ENCODE peak calls at places on chromosomes 16 and 17, in ten cellular contexts. X, F, K, G, Q, P, N, M, I and R are unnamed samples.

GRCh38 chr16:64910351-64910750 is 211.5 kb downstream of the CDH11 start:
- DNase-seq in K (no peak), M (no peak), G (no peak), P (peak; percentile 30), X (no peak), N (no peak), Q (no peak), I (no peak), F (peak; percentile 96), R (no peak)

GRCh38 chr17:45228985-45229517 is 7.4 kb downstream of the FMNL1 start:
- DNase-seq in N (peak; percentile 87), G (peak; percentile 87), X (peak; percentile 85), M (peak; percentile 99), K (no peak), P (peak; percentile 75), Q (peak; percentile 97), I (peak; percentile 80), F (peak; percentile 96), R (peak; percentile 97)

GRCh38 chr17:4199818-4200402 is 56.9 kb downstream of the CYB5D2 start:
- DNase-seq in G (no peak), F (peak; percentile 42), K (no peak), I (no peak), N (no peak), Q (no peak), X (no peak), P (peak; percentile 42), M (peak; percentile 81), R (peak; percentile 39)

GRCh38 chr16:14215941-14216340 is 144.8 kb downstream of the MRTFB start:
- DNase-seq in Q (no peak), P (peak; percentile 83), G (no peak), F (no peak), N (no peak), X (no peak), I (no peak), M (no peak), K (no peak), R (no peak)

GRCh38 chr16:75460441-75460840 is 4.0 kb downstream of the TMEM170A start:
- DNase-seq in K (no peak), P (no peak), F (no peak), Q (peak; percentile 40), I (no peak), G (no peak), N (no peak), X (no peak), M (no peak), R (no peak)

GRCh38 chr16:87790278-87791023 is 24.7 kb upstream of the KLHDC4 start:
- DNase-seq in N (peak; percentile 45), X (no peak), Q (no peak), F (peak; percentile 33), P (peak; percentile 77), G (no peak), I (no peak), K (no peak), M (peak; percentile 83), R (no peak)

GRCh38 chr16:14056970-14057369 is 14.1 kb upstream of the MRTFB start:
- DNase-seq in N (no peak), X (no peak), I (no peak), P (peak; percentile 11), M (no peak), G (no peak), Q (no peak), K (no peak), F (no peak), R (no peak)

GRCh38 chr16:79347176-79347715 is 253.3 kb downstream of the MAF start:
- DNase-seq in F (no peak), K (no peak), N (no peak), M (no peak), P (no peak), G (no peak), Q (no peak), I (no peak), X (no peak), R (no peak)

GRCh38 chr16:84825896-84826557 is 6.2 kb downstream of the CRISPLD2 start:
- DNase-seq in K (no peak), G (no peak), I (no peak), Q (no peak), N (no peak), P (no peak), X (no peak), F (peak; percentile 75), M (no peak), R (no peak)

GRCh38 chr16:10519929-10520868 is 60.2 kb downstream of the EMP2 start:
- DNase-seq in K (peak; percentile 56), F (no peak), P (no peak), N (peak; percentile 28), Q (no peak), I (no peak), M (peak; percentile 27), G (no peak), X (no peak), R (no peak)

GRCh38 chr16:72878301-72879269 is 169.3 kb downstream of the ZFHX3 start:
- DNase-seq in K (no peak), M (no peak), X (no peak), P (peak; percentile 88), Q (no peak), G (no peak), I (no peak), F (peak; percentile 75), N (no peak), R (no peak)

GRCh38 chr17:36739208-36739607 is 137.8 kb downstream of the MRM1 start:
- DNase-seq in F (no peak), N (no peak), K (no peak), M (no peak), I (no peak), G (no peak), X (no peak), Q (peak; percentile 19), P (no peak), R (no peak)

DNA sequence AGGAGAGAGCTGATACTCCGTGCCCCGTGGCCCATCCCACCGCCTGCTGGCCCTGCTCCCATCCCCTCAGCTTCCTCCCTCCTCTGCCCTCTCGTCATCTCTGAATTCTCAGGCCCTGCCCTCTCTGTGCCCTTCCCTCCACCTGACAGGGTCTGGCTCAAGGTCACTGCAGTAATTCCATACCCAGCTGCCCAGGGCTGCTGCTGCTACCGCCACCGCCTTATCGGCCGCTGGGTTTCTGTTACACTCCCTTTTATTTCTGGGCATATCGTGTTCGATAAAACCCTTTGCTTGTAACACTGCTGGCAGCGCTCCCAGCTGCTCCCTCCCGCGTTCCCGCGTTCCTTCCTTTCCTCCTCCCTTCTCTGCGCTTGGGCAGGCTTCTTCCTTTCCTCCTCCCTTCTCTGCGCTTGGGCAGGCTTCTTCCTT is 1.2 kb downstream of the EPN3 start:
- DNase-seq in F (peak; percentile 33), P (peak; percentile 91), M (no peak), K (no peak), N (no peak), Q (no peak), I (no peak), G (peak; percentile 42), X (peak; percentile 60), R (no peak)
- TF ChIP-seq POLR2A in F (no peak), P (no peak), M (no peak), K (no peak), N (no peak), Q (no peak), I (no peak), G (no peak), X (no peak), R (no peak)

DNA sequence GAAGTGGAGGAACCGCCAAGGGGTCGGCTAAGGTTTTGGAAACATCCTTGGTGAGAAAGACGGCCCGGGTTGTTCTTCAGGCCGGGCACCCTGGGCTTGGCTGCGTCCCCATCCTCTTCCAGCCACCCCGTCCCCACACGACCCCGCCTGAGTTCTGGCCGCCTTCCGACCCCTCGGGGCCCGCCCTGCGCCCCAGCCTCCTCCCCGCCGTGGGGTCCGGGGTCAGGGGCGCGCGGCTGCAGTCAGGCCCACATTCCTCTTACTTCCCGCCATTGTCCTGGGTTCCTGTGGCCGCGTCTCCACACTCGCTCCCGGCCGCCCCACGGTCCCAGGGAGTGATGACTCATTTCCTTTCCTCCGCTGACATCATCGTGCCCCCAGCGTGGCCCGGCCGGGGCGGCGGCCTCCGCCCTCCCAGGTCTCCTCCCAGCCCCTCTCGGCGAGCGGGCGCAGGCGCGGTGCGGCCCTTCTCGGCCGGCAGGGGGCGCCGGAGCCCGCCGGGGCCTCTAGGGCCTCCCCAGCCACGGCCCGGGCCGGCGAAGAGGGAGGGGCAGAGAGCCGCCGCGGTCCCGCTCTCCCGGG is 59.6 kb downstream of the WSB1 start:
- DNase-seq in F (peak; percentile 92), G (peak; percentile 94), Q (peak; percentile 97), K (peak; percentile 89), P (peak; percentile 94), X (peak; percentile 81), M (peak; percentile 97), I (peak; percentile 97), N (peak; percentile 85), R (peak; percentile 97)
- TF ChIP-seq POLR2A in F (peak; percentile 79), G (peak; percentile 74), Q (no peak), K (peak; percentile 80), P (peak; percentile 86), X (peak; percentile 90), M (peak; percentile 81), I (peak; percentile 46), N (peak; percentile 49), R (peak; percentile 79)

GRCh38 chr17:77491921-77492445 is 351.2 kb downstream of the SEC14L1 start:
- DNase-seq in I (peak; percentile 59), G (peak; percentile 12), M (no peak), Q (peak; percentile 84), X (no peak), K (no peak), P (peak; percentile 0), F (no peak), N (no peak), R (no peak)
- TF ChIP-seq POLR2A in I (no peak), G (no peak), M (no peak), Q (no peak), X (no peak), K (no peak), P (no peak), F (no peak), N (no peak), R (no peak)

GRCh38 chr17:20141201-20141999 is 132.2 kb downstream of the SPECC1 start:
- DNase-seq in Q (no peak), F (no peak), X (no peak), G (no peak), M (no peak), K (no peak), N (no peak), I (no peak), P (no peak), R (no peak)

GRCh38 chr17:20142268-20142667 is 133.1 kb downstream of the SPECC1 start:
- DNase-seq in Q (no peak), I (no peak), G (no peak), P (no peak), F (no peak), N (no peak), X (no peak), M (no peak), K (no peak), R (no peak)

GRCh38 chr17:20143740-20144139 is 134.6 kb downstream of the SPECC1 start:
- DNase-seq in I (no peak), P (no peak), M (no peak), N (no peak), K (no peak), F (no peak), G (no peak), Q (no peak), X (no peak), R (no peak)

GRCh38 chr17:20151174-20151573 is 142.0 kb downstream of the SPECC1 start:
- DNase-seq in F (no peak), N (no peak), I (no peak), Q (no peak), K (no peak), P (no peak), G (no peak), X (no peak), M (no peak), R (no peak)

DNA sequence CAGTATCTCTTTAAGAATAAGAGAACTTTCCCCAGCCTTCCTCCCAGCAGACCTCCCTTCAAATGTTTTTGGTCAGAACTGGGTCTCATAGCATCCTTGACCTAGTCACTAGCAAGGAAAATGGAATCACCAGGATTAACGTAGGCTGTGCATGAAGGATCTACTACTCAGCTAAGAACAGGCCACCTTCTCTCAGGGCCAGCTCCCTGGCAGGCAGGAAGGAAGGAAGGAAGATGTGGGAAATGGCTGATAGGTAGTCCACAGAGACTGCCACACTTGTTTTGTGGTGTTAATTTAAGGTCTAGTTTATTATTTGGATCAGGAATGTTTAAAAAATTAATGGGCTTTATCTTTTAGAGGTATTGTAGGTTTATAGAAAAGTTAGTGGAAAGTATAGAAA is 136.4 kb downstream of the SPECC1 start:
- DNase-seq in M (no peak), K (no peak), P (no peak), G (no peak), F (no peak), Q (no peak), N (no peak), X (no peak), I (no peak), R (no peak)
- TF ChIP-seq POLR2A in M (no peak), K (no peak), P (no peak), G (no peak), F (no peak), Q (no peak), N (no peak), X (no peak), I (no peak), R (no peak)